ENCODE peak calls at places on chromosomes 4 and X, in nine cellular contexts. W is sigmoid colon; J is CD8-positive, alpha-beta T cell; D is activated CD4-positive, alpha-beta T cell treated with anti-CD3 and anti-CD28 coated beads, Interleukin-2, amount 50 U/mL, for 24 hours; G is NCI-H774; Z is H9; I is fibroblast of lung; V is ascending aorta; L is frontal cortex. B is an unnamed sample.

GRCh38 chr4:163249042-163249441 is 82.4 kb upstream of the NAF1 start:
- DNase-seq in Z (no peak), W (no peak), I (no peak), V (no peak), L (no peak), G (no peak), D (no peak), J (no peak), B (no peak)

GRCh38 chrX:129719931-129720520 is 18.8 kb upstream of the XPNPEP2 start:
- DNase-seq in D (no peak), V (peak; percentile 18), G (no peak), L (no peak), I (peak; percentile 27), Z (no peak), J (no peak), W (no peak), B (no peak)

GRCh38 chr4:183284965-183285364 is 35.1 kb downstream of the CLDN22 start:
- DNase-seq in V (no peak), D (no peak), J (no peak), Z (no peak), I (peak; percentile 86), G (no peak), W (no peak), L (no peak), B (no peak)

GRCh38 chr4:105191621-105192210 is 45.0 kb downstream of the TET2 start:
- DNase-seq in D (no peak), L (no peak), W (no peak), G (no peak), I (peak; percentile 76), V (no peak), Z (no peak), J (no peak), B (no peak)

GRCh38 chrX:17081535-17081934 is 135.1 kb downstream of the REPS2 start:
- DNase-seq in V (no peak), W (no peak), Z (no peak), I (peak; percentile 10), G (no peak), L (no peak), J (no peak), D (no peak), B (no peak)

GRCh38 chr4:106587558-106587957 is 219.0 kb upstream of the GIMD1 start:
- DNase-seq in G (no peak), W (no peak), V (no peak), J (no peak), Z (no peak), L (no peak), I (peak; percentile 87), D (no peak), B (no peak)

GRCh38 chr4:3869661-3870566 is 103.7 kb downstream of the ADRA2C start:
- DNase-seq in Z (peak; percentile 26), D (no peak), I (no peak), G (no peak), J (no peak), V (no peak), L (no peak), W (peak; percentile 48), B (no peak)

GRCh38 chrX:1394731-1395501 is 3.0 kb upstream of the SLC25A6 start:
- DNase-seq in G (no peak), D (no peak), I (no peak), J (no peak), Z (no peak), L (no peak), W (peak; percentile 66), V (no peak), B (no peak)

GRCh38 chrX:97691901-97692455 is 808.3 kb downstream of the RPA4 start:
- DNase-seq in I (no peak), Z (no peak), D (no peak), V (no peak), J (no peak), W (no peak), G (no peak), L (no peak), B (no peak)

GRCh38 chr4:164748375-164748774 is 5.6 kb upstream of the SMIM31 start:
- DNase-seq in Z (no peak), J (no peak), I (peak; percentile 8), G (no peak), V (no peak), L (peak; percentile 17), D (no peak), W (no peak), B (peak; percentile 10)

GRCh38 chr4:77578145-77578544 is 27.5 kb upstream of the CXCL13 start:
- DNase-seq in V (no peak), J (no peak), W (no peak), I (no peak), Z (no peak), L (no peak), G (no peak), D (no peak), B (no peak)

GRCh38 chrX:109622270-109622669 is 2.7 kb downstream of the KCNE5 start:
- DNase-seq in J (no peak), G (no peak), L (no peak), D (no peak), Z (no peak), I (no peak), W (no peak), V (no peak), B (no peak)

GRCh38 chrX:40299028-40299479 is 201.3 kb upstream of the BCOR start:
- DNase-seq in Z (peak; percentile 49), D (no peak), G (no peak), L (no peak), I (no peak), W (no peak), J (no peak), V (no peak), B (no peak)

GRCh38 chrX:78321809-78322208 is 5.6 kb downstream of the CYSLTR1 start:
- DNase-seq in D (no peak), G (no peak), L (no peak), J (peak; percentile 29), I (no peak), Z (no peak), V (peak; percentile 67), W (no peak), B (no peak)

GRCh38 chr4:186918466-186918865 is 194.8 kb upstream of the FAT1 start:
- DNase-seq in J (no peak), W (no peak), V (no peak), D (no peak), Z (no peak), L (no peak), I (no peak), G (no peak), B (no peak)

GRCh38 chr4:95835672-95836071 is 4.2 kb upstream of the PDHA2 start:
- DNase-seq in I (no peak), D (no peak), L (no peak), J (no peak), G (no peak), W (no peak), Z (peak; percentile 35), V (no peak), B (no peak)

GRCh38 chr4:64538219-64538618 is 129.0 kb upstream of the TECRL start:
- DNase-seq in I (no peak), W (no peak), V (no peak), J (no peak), L (no peak), D (no peak), G (no peak), Z (peak; percentile 69), B (no peak)

GRCh38 chrX:74242050-74242449 is 61.9 kb upstream of the ZCCHC13 start:
- DNase-seq in G (no peak), D (no peak), Z (no peak), V (no peak), W (no peak), I (peak; percentile 71), L (no peak), J (no peak), B (no peak)

GRCh38 chr4:140302151-140302859 is 71.1 kb upstream of the SCOC start:
- DNase-seq in L (no peak), D (no peak), G (no peak), W (no peak), V (no peak), I (no peak), J (no peak), Z (no peak), B (no peak)

GRCh38 chrX:35800479-35800878 is 2.3 kb downstream of the MAGEB16 start:
- DNase-seq in Z (no peak), G (no peak), W (no peak), L (no peak), J (no peak), V (no peak), I (no peak), D (no peak), B (no peak)

GRCh38 chr4:46146993-46147392 is 23.1 kb upstream of the GABRG1 start:
- DNase-seq in L (no peak), Z (no peak), I (no peak), V (no peak), J (no peak), D (no peak), W (no peak), G (no peak), B (no peak)

GRCh38 chr4:184668511-184669114 is 19.1 kb downstream of the PRIMPOL start:
- DNase-seq in V (no peak), W (no peak), Z (no peak), I (no peak), J (no peak), L (no peak), G (no peak), D (no peak), B (no peak)

GRCh38 chr4:930827-931193 is 1.3 kb downstream of the GAK start:
- DNase-seq in J (no peak), I (no peak), W (no peak), L (no peak), G (no peak), Z (no peak), D (no peak), V (no peak), B (no peak)

GRCh38 chrX:113421432-113421831 is 580.8 kb upstream of the AMOT start:
- DNase-seq in J (no peak), W (no peak), G (no peak), L (no peak), D (no peak), I (no peak), Z (no peak), V (no peak), B (no peak)

GRCh38 chr4:118265312-118266144 is 87.3 kb downstream of the PRSS12 start:
- DNase-seq in L (no peak), G (no peak), J (no peak), I (peak; percentile 23), D (no peak), W (no peak), V (no peak), Z (peak; percentile 40), B (no peak)

GRCh38 chr4:102338405-102338804 is 6.9 kb downstream of the SLC39A8 start:
- DNase-seq in D (no peak), W (no peak), I (peak; percentile 17), G (no peak), J (no peak), V (no peak), L (no peak), Z (no peak), B (no peak)

GRCh38 chrX:43741843-43742573 is 85.9 kb downstream of the MAOA start:
- DNase-seq in I (peak; percentile 35), G (no peak), L (no peak), J (no peak), W (no peak), Z (no peak), V (no peak), D (no peak), B (no peak)

GRCh38 chr4:98363431-98363830 is 102.2 kb downstream of the RAP1GDS1 start:
- DNase-seq in I (no peak), W (no peak), Z (no peak), D (no peak), V (no peak), G (no peak), L (no peak), J (no peak), B (no peak)

GRCh38 chr4:32789026-32789608 is 2068.9 kb downstream of the PCDH7 start:
- DNase-seq in W (no peak), L (no peak), I (peak; percentile 57), J (no peak), V (no peak), G (no peak), D (no peak), Z (no peak), B (no peak)

GRCh38 chrX:2159393-2159792 is 341.4 kb downstream of the DHRSX start:
- DNase-seq in V (no peak), Z (no peak), D (no peak), L (no peak), G (no peak), W (no peak), I (no peak), J (no peak), B (no peak)

B was measured in GM19239.